ENCODE peak calls at places on chromosomes 6 and 20, in four cellular contexts. T is hepatocyte, Q is SK-N-SH, F is GM23338. D is an unnamed sample.

GRCh38 chr20:24379116-24379927 is 90.1 kb upstream of the SYNDIG1 start:
- DNase-seq in Q (no peak), T (no peak), F (no peak), D (no peak)

GRCh38 chr6:43708857-43709653 is 21.5 kb upstream of the MRPS18A start:
- DNase-seq in F (no peak), T (peak; percentile 49), Q (no peak), D (no peak)

GRCh38 chr6:133202610-133203343 is 38.4 kb upstream of the EYA4 start:
- DNase-seq in Q (no peak), F (no peak), T (no peak), D (no peak)

GRCh38 chr6:89079611-89080213 is 839 bp upstream of the PNRC1 start:
- DNase-seq in F (peak; percentile 48), T (peak; percentile 69), Q (peak; percentile 29), D (no peak)

GRCh38 chr6:145020114-145020513 is 715.2 kb downstream of the EPM2A start:
- DNase-seq in F (no peak), Q (no peak), T (no peak), D (no peak)

GRCh38 chr20:46289416-46289815 is 18.9 kb downstream of the CDH22 start:
- DNase-seq in Q (no peak), T (no peak), F (no peak), D (no peak)

GRCh38 chr20:15875446-15875845 is 697.8 kb downstream of the KIF16B start:
- DNase-seq in Q (no peak), F (no peak), T (no peak), D (no peak)

GRCh38 chr6:79570129-79570801 is 33.0 kb upstream of the LCA5 start:
- DNase-seq in F (peak; percentile 92), T (peak; percentile 73), Q (peak; percentile 5), D (peak; percentile 80)

GRCh38 chr6:104995989-104996617 is 39.2 kb downstream of the LIN28B start:
- DNase-seq in F (no peak), Q (peak; percentile 58), T (peak; percentile 35), D (no peak)

GRCh38 chr6:108027594-108027993 is 46.9 kb downstream of the OSTM1 start:
- DNase-seq in F (peak; percentile 6), Q (no peak), T (no peak), D (peak; percentile 13)

GRCh38 chr6:20402181-20403079 is 751 bp downstream of the E2F3 start:
- DNase-seq in Q (peak; percentile 66), T (peak; percentile 63), F (peak; percentile 72), D (peak; percentile 12)

GRCh38 chr6:2021713-2022125 is 223.7 kb downstream of the GMDS start:
- DNase-seq in F (no peak), Q (no peak), T (peak; percentile 14), D (no peak)

GRCh38 chr6:40719671-40720374 is 132.7 kb upstream of the LRFN2 start:
- DNase-seq in F (peak; percentile 41), T (peak; percentile 55), Q (peak; percentile 56), D (no peak)

GRCh38 chr6:161242779-161243693 is 30.8 kb downstream of the AGPAT4 start:
- DNase-seq in F (peak; percentile 78), Q (no peak), T (no peak), D (no peak)

GRCh38 chr6:81906709-81907204 is 154.3 kb upstream of the TENT5A start:
- DNase-seq in F (no peak), Q (no peak), T (no peak), D (no peak)

GRCh38 chr6:81909162-81909561 is 156.7 kb upstream of the TENT5A start:
- DNase-seq in F (no peak), Q (no peak), T (no peak), D (no peak)

GRCh38 chr6:81901589-81901988 is 149.1 kb upstream of the TENT5A start:
- DNase-seq in F (no peak), Q (no peak), T (no peak), D (no peak)

GRCh38 chr6:81909981-81910910 is 157.8 kb upstream of the TENT5A start:
- DNase-seq in T (no peak), F (no peak), Q (no peak), D (no peak)

GRCh38 chr6:81906041-81906440 is 153.6 kb upstream of the TENT5A start:
- DNase-seq in F (no peak), T (no peak), Q (no peak), D (no peak)
- TF ChIP-seq EZH2phosphoT487 in F (no peak), T (no peak), Q (no peak), D (no peak)

GRCh38 chr6:130034815-130035146 is 16.4 kb downstream of the L3MBTL3 start:
- DNase-seq in F (no peak), Q (no peak), T (no peak), D (no peak)
- TF ChIP-seq EZH2phosphoT487 in F (no peak), Q (no peak), T (no peak), D (no peak)

GRCh38 chr6:26065952-26066380 is 21.3 kb upstream of the HFE start:
- DNase-seq in F (peak; percentile 89), T (peak; percentile 89), Q (peak; percentile 66), D (peak; percentile 79)
- TF ChIP-seq EZH2phosphoT487 in F (no peak), T (no peak), Q (no peak), D (no peak)

GRCh38 chr6:157524735-157525134 is 143.7 kb downstream of the ZDHHC14 start:
- DNase-seq in T (no peak), Q (no peak), F (no peak), D (no peak)

GRCh38 chr6:157525292-157525889 is 144.4 kb downstream of the ZDHHC14 start:
- DNase-seq in T (no peak), F (no peak), Q (no peak), D (no peak)

GRCh38 chr6:157527471-157527907 is 146.5 kb downstream of the ZDHHC14 start:
- DNase-seq in F (no peak), T (no peak), Q (no peak), D (no peak)

GRCh38 chr6:157528931-157529653 is 148.1 kb downstream of the ZDHHC14 start:
- DNase-seq in T (peak; percentile 33), Q (no peak), F (no peak), D (no peak)

DNA sequence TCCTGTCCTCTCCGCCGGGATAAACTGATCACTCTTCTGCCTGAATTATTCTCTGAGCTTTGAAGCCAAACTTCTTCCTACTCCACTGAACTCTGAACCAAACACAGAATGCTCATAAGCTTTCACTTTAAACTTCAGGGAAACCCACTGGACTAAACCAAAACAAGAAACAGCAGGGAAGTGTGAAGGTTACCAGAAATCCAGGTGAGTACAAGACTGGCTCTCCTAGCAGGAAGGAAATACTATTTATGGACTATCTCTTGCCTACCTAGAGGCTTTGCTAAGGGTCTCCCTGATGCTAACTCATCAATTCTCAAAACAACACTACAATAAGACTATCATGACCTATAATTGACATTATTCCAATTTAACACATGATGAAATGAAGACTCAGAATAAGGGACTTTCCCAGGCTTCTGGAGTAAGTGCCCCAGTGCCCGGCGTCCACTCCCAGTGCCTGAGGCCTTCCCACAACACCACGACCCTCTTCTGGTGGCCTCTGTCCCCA is 145.0 kb downstream of the ZDHHC14 start:
- DNase-seq in Q (no peak), F (no peak), T (no peak), D (no peak)
- TF ChIP-seq EZH2phosphoT487 in Q (no peak), F (no peak), T (no peak), D (no peak)

DNA sequence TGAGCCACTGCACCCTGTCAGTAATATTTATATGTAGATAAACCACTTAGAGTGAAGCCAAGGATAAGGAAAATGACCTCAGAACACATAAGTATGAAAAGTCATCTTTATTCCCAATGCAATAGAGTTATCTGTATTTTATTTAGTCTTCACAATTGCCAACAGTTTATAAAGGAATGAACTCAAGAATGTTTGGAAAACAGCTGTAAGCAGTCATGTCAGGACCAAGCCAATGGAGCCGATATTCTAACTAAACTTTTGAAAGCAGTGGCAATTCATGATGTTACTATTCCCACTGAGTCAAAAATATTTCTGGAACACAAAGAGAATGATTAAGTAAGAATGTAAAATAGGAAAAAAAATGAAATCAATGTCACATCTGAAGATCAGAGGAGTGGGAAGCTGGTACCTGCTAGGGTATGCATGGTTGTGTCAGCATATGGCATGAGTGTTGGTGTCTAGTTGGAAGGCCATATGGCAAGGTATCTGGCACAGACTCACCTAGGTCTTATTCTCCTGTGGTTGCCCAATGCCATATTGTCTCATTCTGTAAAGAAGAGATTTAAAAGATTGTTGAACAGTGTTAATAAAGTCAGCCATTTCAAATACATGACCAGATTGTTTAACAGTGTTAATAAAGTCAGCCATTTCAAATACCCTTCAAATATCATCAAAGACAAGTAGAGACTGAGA is 118.2 kb downstream of the ADAT2 start:
- DNase-seq in F (no peak), Q (no peak), T (no peak), D (no peak)
- TF ChIP-seq EZH2phosphoT487 in F (no peak), Q (no peak), T (no peak), D (no peak)

GRCh38 chr6:7237653-7238190 is 75.3 kb downstream of the SSR1 start:
- DNase-seq in F (no peak), T (no peak), Q (no peak), D (no peak)

GRCh38 chr6:7236312-7237209 is 76.4 kb downstream of the SSR1 start:
- DNase-seq in T (no peak), Q (no peak), F (no peak), D (peak; percentile 35)

GRCh38 chr6:7234547-7234946 is 78.5 kb downstream of the SSR1 start:
- DNase-seq in T (no peak), F (no peak), Q (no peak), D (no peak)

GRCh38 chr6:7238526-7238899 is 74.5 kb downstream of the SSR1 start:
- DNase-seq in Q (no peak), T (no peak), F (no peak), D (no peak)

DNA sequence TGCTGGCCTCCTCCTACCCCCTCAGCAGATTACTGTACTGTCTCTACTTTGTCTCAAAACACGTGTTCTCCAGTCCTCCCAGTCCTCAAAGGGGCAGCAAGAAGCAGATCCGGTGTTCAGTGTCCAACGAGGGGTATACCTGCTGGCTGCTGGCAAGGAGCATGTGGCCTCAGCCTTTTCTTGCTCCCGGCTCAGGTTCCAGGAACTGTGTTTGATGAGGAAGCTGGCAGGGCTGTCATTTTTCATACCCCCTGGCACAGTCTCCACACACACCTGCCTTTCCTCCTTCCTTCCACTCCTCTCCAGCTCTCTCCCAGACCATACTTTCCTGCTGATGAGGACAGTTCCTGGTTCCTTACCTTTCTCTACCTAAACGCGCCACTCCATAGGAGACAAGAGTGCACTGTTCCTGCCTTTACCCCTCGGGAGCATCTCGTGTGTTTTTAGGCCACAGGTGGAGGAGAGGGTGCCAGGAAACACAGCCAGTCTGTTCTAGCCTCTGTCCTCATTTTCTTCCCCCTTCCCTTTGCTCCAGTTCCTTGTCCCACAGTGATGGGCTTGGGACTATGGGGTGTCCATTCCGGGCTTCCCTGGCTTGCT is 77.2 kb downstream of the SSR1 start:
- DNase-seq in Q (no peak), F (no peak), T (no peak), D (no peak)
- TF ChIP-seq EZH2phosphoT487 in Q (no peak), F (no peak), T (no peak), D (no peak)

GRCh38 chr20:4809707-4810106 is 88.0 kb downstream of the PRND start:
- DNase-seq in Q (no peak), F (no peak), T (no peak), D (no peak)
- TF ChIP-seq EZH2phosphoT487 in Q (no peak), F (no peak), T (no peak), D (no peak)

GRCh38 chr6:5053038-5053437 is 32.1 kb upstream of the PPP1R3G start:
- DNase-seq in T (no peak), Q (no peak), F (no peak), D (no peak)
- TF ChIP-seq EZH2phosphoT487 in T (no peak), Q (no peak), F (no peak), D (no peak)

D was measured in HCT116.